ENCODE peak calls at places on chromosomes 5 and 9, in six cellular contexts. H, K, W, Q, L and I are unnamed samples. For H3K4me1, the result is how much of the 10 kb centered on the place peaks cover.

GRCh38 chr5:6419340-6419852 is 29.3 kb upstream of the UBE2QL1 start:
- DNase-seq in H (peak), K (no peak), W (no peak), Q (no peak), L (no peak), I (no peak)

GRCh38 chr9:81847181-81847915 is 80.9 kb upstream of the SPATA31D4 start:
- DNase-seq in H (no peak), K (no peak), W (no peak), Q (no peak), L (no peak), I (no peak)

GRCh38 chr9:137776306-137776995 is 101.1 kb upstream of the CACNA1B start:
- DNase-seq in H (no peak), K (no peak), W (no peak), Q (no peak), L (no peak), I (no peak)

GRCh38 chr9:99445377-99445891 is 223.4 kb downstream of the SEC61B start:
- DNase-seq in H (peak), K (no peak), W (peak), Q (peak), L (no peak), I (no peak)

GRCh38 chr9:113520109-113520642 is 56.6 kb downstream of the RGS3 start:
- DNase-seq in H (peak), K (no peak), W (peak), Q (no peak), L (no peak), I (no peak)

GRCh38 chr5:95704150-95704549 is 21.4 kb upstream of the SPATA9 start:
- DNase-seq in H (no peak), K (no peak), W (no peak), Q (no peak), L (no peak), I (peak)

GRCh38 chr9:26159575-26160392 is 481.5 kb upstream of the TUSC1 start:
- DNase-seq in H (no peak), K (peak), W (peak), Q (no peak), L (no peak), I (no peak)

GRCh38 chr5:7396169-7397004 is 449 bp downstream of the ADCY2 start:
- DNase-seq in H (no peak), K (peak), W (no peak), Q (no peak), L (no peak), I (no peak)

GRCh38 chr9:16343249-16344237 is 526.9 kb downstream of the BNC2 start:
- DNase-seq in H (peak), K (no peak), W (no peak), Q (no peak), L (no peak), I (peak)

GRCh38 chr9:131487621-131488031 is 15.1 kb upstream of the POMT1 start:
- DNase-seq in H (no peak), K (no peak), W (no peak), Q (no peak), L (no peak), I (no peak)

GRCh38 chr5:6737043-6737941 is 24.1 kb downstream of the TENT4A start:
- DNase-seq in H (no peak), K (no peak), W (no peak), Q (no peak), L (no peak), I (no peak)

GRCh38 chr5:139458580-139459407 is 3.7 kb downstream of the ECSCR start:
- DNase-seq in H (no peak), K (no peak), W (peak), Q (no peak), L (no peak), I (no peak)

GRCh38 chr5:9895305-9895650 is 265.1 kb upstream of the TAS2R1 start:
- DNase-seq in H (no peak), K (no peak), W (no peak), Q (no peak), L (no peak), I (no peak)

GRCh38 chr9:109033941-109034700 is 20.8 kb upstream of the CTNNAL1 start:
- DNase-seq in H (peak), K (no peak), W (no peak), Q (no peak), L (no peak), I (no peak)
- H3K4me1 ChIP-seq in H (half or more), K (under half), W (under half), Q (under half), L (under half), I (under half)

GRCh38 chr9:111913159-111913558 is 16.5 kb downstream of the UGCG start:
- DNase-seq in H (no peak), K (no peak), W (no peak), Q (no peak), L (no peak), I (no peak)
- H3K4me3 ChIP-seq in H (no peak), K (no peak), W (no peak), Q (no peak), L (no peak), I (no peak)

DNA sequence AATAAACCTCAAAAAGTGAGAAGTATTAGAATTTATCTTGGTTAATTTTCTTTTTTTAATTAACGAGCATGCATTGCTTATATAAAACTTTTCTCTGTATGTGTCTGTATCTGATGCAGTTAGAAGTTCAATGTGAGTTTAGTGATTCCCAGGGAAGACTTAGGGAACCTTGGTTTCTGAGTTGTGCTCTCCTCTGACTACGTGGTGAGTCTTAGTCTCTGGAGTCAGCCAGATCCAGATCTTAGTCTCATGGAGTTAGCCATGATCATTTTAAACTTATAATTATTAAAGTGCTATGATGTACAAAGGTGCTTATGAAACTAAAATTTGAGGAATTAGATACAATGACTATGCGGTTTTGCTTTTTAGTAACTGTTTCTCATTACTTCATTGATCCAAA is 285.3 kb upstream of the DMRT1 start:
- DNase-seq in H (no peak), K (no peak), W (no peak), Q (no peak), L (no peak), I (no peak)
- H3K27ac ChIP-seq in H (peak), K (no peak), W (no peak), Q (no peak), L (no peak), I (no peak)

GRCh38 chr5:89302102-89302891 is 419.3 kb upstream of the MEF2C start:
- DNase-seq in H (no peak), K (no peak), W (no peak), Q (no peak), L (no peak), I (no peak)

GRCh38 chr5:89299998-89300397 is 417.0 kb upstream of the MEF2C start:
- DNase-seq in H (no peak), K (no peak), W (no peak), Q (no peak), L (no peak), I (no peak)

GRCh38 chr5:89300426-89300970 is 417.5 kb upstream of the MEF2C start:
- DNase-seq in H (no peak), K (no peak), W (peak), Q (no peak), L (no peak), I (no peak)

GRCh38 chr5:89303033-89303480 is 420.1 kb upstream of the MEF2C start:
- DNase-seq in H (no peak), K (no peak), W (no peak), Q (no peak), L (no peak), I (no peak)

GRCh38 chr5:89301572-89302025 is 418.6 kb upstream of the MEF2C start:
- DNase-seq in H (no peak), K (no peak), W (no peak), Q (no peak), L (no peak), I (no peak)
- H3K4me1 ChIP-seq in H (under half), K (under half), W (under half), Q (under half), L (under half), I (under half)

GRCh38 chr5:98433022-98433421 is 340.4 kb upstream of the RGMB start:
- DNase-seq in H (no peak), K (no peak), W (peak), Q (no peak), L (no peak), I (no peak)
- H3K4me3 ChIP-seq in H (no peak), K (no peak), W (no peak), Q (no peak), L (no peak), I (no peak)

GRCh38 chr9:69444021-69444420 is 119.0 kb downstream of the ENTREP1 start:
- DNase-seq in H (no peak), K (no peak), W (peak), Q (no peak), L (no peak), I (no peak)
- H3K27ac ChIP-seq in H (no peak), K (no peak), W (no peak), Q (no peak), L (no peak), I (no peak)

DNA sequence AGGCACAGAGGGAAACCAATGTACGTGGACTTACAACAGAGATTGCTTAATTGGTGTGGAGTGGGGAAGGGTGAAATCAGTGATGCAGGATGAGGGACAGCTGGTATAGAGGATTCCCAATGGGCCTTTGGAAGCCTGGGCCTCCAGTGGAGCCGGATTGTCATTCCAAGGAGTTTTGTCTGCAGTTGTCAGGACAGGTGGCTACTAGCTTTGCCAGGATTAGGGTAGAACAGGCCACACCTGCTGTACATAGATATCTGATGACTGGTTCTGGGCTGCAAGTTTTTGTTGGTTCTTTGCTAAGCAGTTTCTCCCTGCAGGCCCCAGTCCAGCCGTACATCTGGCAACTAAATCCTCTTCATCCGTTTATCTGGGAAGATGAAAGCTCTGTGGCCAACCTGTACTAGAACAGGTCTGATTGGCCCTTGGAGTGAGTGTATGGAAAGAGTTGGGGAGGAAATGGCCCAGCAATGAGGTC is 4.3 kb downstream of the SKP2 start:
- DNase-seq in H (no peak), K (no peak), W (peak), Q (no peak), L (no peak), I (no peak)
- H3K4me1 ChIP-seq in H (under half), K (half or more), W (under half), Q (half or more), L (under half), I (under half)

DNA sequence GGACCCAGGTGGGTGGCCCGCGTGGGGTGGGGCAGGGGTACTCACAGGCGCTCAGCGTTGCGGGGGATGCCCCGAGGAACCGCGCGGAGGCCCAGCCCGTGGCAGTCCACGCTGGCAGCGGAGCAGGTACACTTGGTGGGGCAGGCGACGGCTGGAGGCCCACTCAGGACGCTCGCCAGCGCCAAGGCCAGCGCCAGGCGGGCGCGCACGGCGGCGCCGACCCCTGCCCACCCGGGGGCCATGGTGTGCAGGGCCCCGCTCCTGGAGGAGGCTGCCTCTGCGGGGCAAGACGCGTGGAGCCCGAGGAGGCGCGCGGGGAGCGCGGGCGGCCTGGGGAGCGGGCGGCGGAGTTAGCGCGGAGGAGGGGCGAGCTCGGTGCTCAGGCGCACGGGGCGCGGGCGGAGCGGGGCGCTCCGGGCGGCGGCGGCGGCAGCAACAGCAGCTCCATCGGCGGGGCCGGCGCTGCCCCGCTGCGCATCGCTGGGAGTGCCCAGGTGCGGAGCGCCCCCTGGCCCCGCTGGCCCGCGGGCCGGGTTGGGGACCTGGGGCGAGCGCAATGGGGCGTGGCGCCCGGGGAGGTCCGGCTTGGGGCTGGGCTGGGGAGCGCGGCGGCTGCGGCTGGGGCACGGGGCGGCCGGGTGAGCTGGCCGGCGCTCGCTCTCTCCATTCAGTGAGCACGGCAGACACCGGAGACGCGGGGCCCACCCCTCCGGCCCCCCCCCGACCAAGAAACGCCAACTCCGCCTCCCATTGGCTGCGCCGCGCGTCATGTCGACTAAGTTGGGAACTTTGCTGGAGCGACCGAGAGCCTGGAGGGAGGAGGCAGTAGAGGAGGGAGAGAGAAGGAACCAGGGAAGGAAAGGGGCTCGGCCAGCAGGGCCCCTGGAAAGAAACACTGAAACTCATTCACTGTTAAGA is at the start of gene SLIT3:
- DNase-seq in H (peak), K (peak), W (peak), Q (peak), L (no peak), I (peak)
- H3K4me3 ChIP-seq in H (peak), K (peak), W (peak), Q (peak), L (peak), I (peak)